ENCODE peak calls at places on chromosomes 1 and 21, in five cellular contexts. B, A, Y, H and Z are unnamed samples.

GRCh38 chr1:12604114-12604874 is 13.7 kb downstream of the DHRS3 start:
- DNase-seq in B (peak), A (no peak), Y (no peak), H (peak), Z (peak)

GRCh38 chr1:110384581-110385321 is 6.1 kb downstream of the SLC16A4 start:
- DNase-seq in B (no peak), A (no peak), Y (no peak), H (no peak), Z (no peak)

GRCh38 chr1:208044568-208045241 is 133.8 kb upstream of the CD34 start:
- DNase-seq in B (no peak), A (no peak), Y (no peak), H (no peak), Z (no peak)

GRCh38 chr1:21302747-21303715 is 12.8 kb upstream of the ECE1 start:
- DNase-seq in B (no peak), A (peak), Y (no peak), H (peak), Z (peak)

GRCh38 chr1:235942979-235943575 is 76.4 kb upstream of the LYST start:
- DNase-seq in B (no peak), A (no peak), Y (no peak), H (no peak), Z (no peak)

GRCh38 chr1:37317870-37318431 is 156.4 kb upstream of the ZC3H12A start:
- DNase-seq in B (no peak), A (no peak), Y (no peak), H (no peak), Z (no peak)

GRCh38 chr1:26788836-26789611 is 1.3 kb downstream of the PIGV start:
- DNase-seq in B (peak), A (peak), Y (peak), H (no peak), Z (peak)

GRCh38 chr21:25822981-25823380 is 88.2 kb downstream of the GABPA start:
- DNase-seq in B (no peak), A (no peak), Y (no peak), H (no peak), Z (no peak)

GRCh38 chr1:241702436-241702835 is 50.4 kb downstream of the WDR64 start:
- DNase-seq in B (no peak), A (no peak), Y (no peak), H (no peak), Z (no peak)